ENCODE peak calls at places on chromosomes 3 and 15, in eight cellular contexts. N is mucosa of gallbladder; L is endodermal cell; Y is pancreas; O is activated CD4-positive, alpha-beta T cell treated with anti-CD3 and anti-CD28 coated beads, Interleukin-2, amount 50 U/mL, for 24 hours; S is activated T-cell treated with anti-CD3 and anti-CD28 coated beads for 1 hour; P is activated CD8-positive, alpha-beta memory T cell treated with anti-CD3 and anti-CD28 coated beads, Interleukin-2, amount 50 U/mL, for 48 hours; K is NCI-H524. I is an unnamed sample.
A peak's percentile ranks its signal among the peaks of the same experiment; 100 is the strongest.

GRCh38 chr3:81958967-81959625 is 197.7 kb upstream of the GBE1 start:
- DNase-seq in K (no peak), Y (no peak), S (no peak), P (no peak), L (no peak), N (no peak), O (no peak), I (no peak)

GRCh38 chr15:31265871-31266711 is 60.5 kb upstream of the KLF13 start:
- DNase-seq in O (no peak), K (peak; percentile 50), L (peak; percentile 45), Y (no peak), N (peak; percentile 31), P (peak; percentile 75), S (peak; percentile 45), I (peak; percentile 84)

GRCh38 chr3:50205719-50206276 is 727 bp downstream of the SLC38A3 start:
- DNase-seq in K (no peak), O (no peak), N (no peak), Y (peak; percentile 85), S (no peak), P (peak; percentile 69), L (peak; percentile 91), I (no peak)

GRCh38 chr15:33534642-33535041 is 223.9 kb downstream of the RYR3 start:
- DNase-seq in Y (no peak), P (no peak), S (no peak), K (no peak), O (no peak), N (no peak), L (no peak), I (no peak)

GRCh38 chr3:178304758-178305157 is 231.5 kb upstream of the KCNMB2 start:
- DNase-seq in S (no peak), K (no peak), N (no peak), Y (no peak), P (no peak), O (no peak), L (no peak), I (no peak)

GRCh38 chr3:78281381-78281780 is 1241.5 kb downstream of the ROBO2 start:
- DNase-seq in Y (no peak), K (peak; percentile 51), L (no peak), O (no peak), S (no peak), N (no peak), P (no peak), I (no peak)

GRCh38 chr3:182214406-182214805 is 502.7 kb downstream of the SOX2 start:
- DNase-seq in P (no peak), Y (no peak), S (no peak), L (no peak), K (no peak), O (no peak), N (no peak), I (no peak)

GRCh38 chr3:195181781-195182469 is 89.0 kb downstream of the XXYLT1 start:
- DNase-seq in Y (no peak), S (no peak), P (no peak), O (no peak), N (no peak), L (peak; percentile 35), K (no peak), I (no peak)

GRCh38 chr15:24957691-24958090 is 2.9 kb downstream of the SNRPN start:
- DNase-seq in O (no peak), P (no peak), L (no peak), K (no peak), S (no peak), N (no peak), Y (no peak), I (no peak)

GRCh38 chr15:73685981-73686380 is 1.8 kb downstream of the CD276 start:
- DNase-seq in N (no peak), K (no peak), Y (no peak), P (no peak), O (no peak), S (no peak), L (no peak), I (no peak)

GRCh38 chr3:56467801-56468183 is 475 bp downstream of the ERC2 start:
- DNase-seq in P (peak; percentile 52), Y (peak; percentile 23), N (no peak), L (peak; percentile 75), K (no peak), S (no peak), O (no peak), I (no peak)

GRCh38 chr3:11465744-11466611 is 177.7 kb downstream of the VGLL4 start:
- DNase-seq in S (no peak), P (no peak), Y (no peak), K (no peak), N (peak; percentile 47), L (no peak), O (no peak), I (no peak)

GRCh38 chr15:62658498-62658897 is 384.0 kb upstream of the TPM1 start:
- DNase-seq in Y (no peak), K (no peak), O (no peak), L (no peak), S (no peak), P (no peak), N (no peak), I (peak; percentile 23)

GRCh38 chr3:64459711-64460110 is 228.1 kb downstream of the ADAMTS9 start:
- DNase-seq in L (no peak), P (no peak), S (no peak), Y (no peak), O (no peak), N (no peak), K (no peak), I (no peak)

GRCh38 chr3:138774529-138775253 is 60.0 kb downstream of the PIK3CB start:
- DNase-seq in L (no peak), K (peak; percentile 84), O (no peak), N (peak; percentile 68), P (no peak), S (no peak), Y (peak; percentile 79), I (no peak)

GRCh38 chr15:45660231-45660979 is 25.6 kb downstream of the SQOR start:
- DNase-seq in L (no peak), Y (no peak), N (no peak), S (no peak), K (no peak), P (no peak), O (no peak), I (peak; percentile 39)

GRCh38 chr3:138186803-138187295 is 252 bp upstream of the ARMC8 start:
- DNase-seq in S (peak; percentile 82), K (peak; percentile 49), O (peak; percentile 73), P (peak; percentile 62), Y (peak; percentile 93), L (peak; percentile 94), N (peak; percentile 92), I (peak; percentile 97)

GRCh38 chr15:33860749-33861148 is 107.5 kb upstream of the CHRM5 start:
- DNase-seq in K (no peak), L (no peak), O (no peak), P (no peak), S (no peak), N (no peak), Y (no peak), I (no peak)

GRCh38 chr15:80401471-80401870 is 2.7 kb upstream of the ARNT2 start:
- DNase-seq in K (no peak), N (no peak), O (no peak), L (no peak), S (no peak), Y (no peak), P (no peak), I (no peak)

GRCh38 chr3:13459605-13460340 is 20.3 kb upstream of the HDAC11 start:
- DNase-seq in L (peak; percentile 37), Y (no peak), N (no peak), K (no peak), S (no peak), P (no peak), O (no peak), I (no peak)

GRCh38 chr15:72118400-72118978 is at the start of gene SENP8:
- DNase-seq in S (no peak), O (no peak), N (no peak), L (no peak), P (no peak), K (no peak), Y (no peak), I (peak; percentile 71)

GRCh38 chr3:52253314-52254260 is 8.0 kb downstream of the PPM1M start:
- DNase-seq in S (peak; percentile 62), Y (no peak), L (no peak), P (peak; percentile 86), O (no peak), N (peak; percentile 68), K (no peak), I (peak; percentile 91)

GRCh38 chr3:190581041-190581501 is 67.2 kb downstream of the IL1RAP start:
- DNase-seq in P (no peak), L (no peak), O (no peak), K (no peak), N (no peak), Y (no peak), S (no peak), I (no peak)